ENCODE peak calls at places on chromosomes 13 and 19, in eight cellular contexts. U is K562, X is PC-3, C is HepG2, W is heart right ventricle, V is gastrocnemius medialis, G is lower lobe of right lung, J is right cardiac atrium. R is an unnamed sample. For H3K4me1, the result is how much of the 10 kb centered on the place peaks cover.

GRCh38 chr13:107811233-107811632 is 404.1 kb downstream of the LIG4 start:
- ATAC-seq in C (no peak), X (no peak), J (no peak), G (no peak), U (no peak), W (no peak), V (no peak), R (no peak)

GRCh38 chr13:67106502-67107057 is 123.6 kb downstream of the PCDH9 start:
- ATAC-seq in X (no peak), W (peak), V (no peak), U (no peak), J (no peak), G (peak), C (no peak), R (no peak)

GRCh38 chr13:73672492-73672891 is 461.7 kb downstream of the KLF12 start:
- ATAC-seq in U (no peak), G (no peak), W (no peak), J (no peak), V (no peak), X (peak), C (peak), R (no peak)

GRCh38 chr13:41019578-41020347 is 647 bp upstream of the ELF1 start:
- ATAC-seq in J (peak), C (peak), W (no peak), G (no peak), X (no peak), U (no peak), V (no peak), R (no peak)

GRCh38 chr13:75442736-75443234 is 39.2 kb downstream of the TBC1D4 start:
- ATAC-seq in W (no peak), J (peak), V (no peak), X (no peak), G (no peak), U (peak), C (peak), R (no peak)

GRCh38 chr13:34165158-34165557 is 347.2 kb downstream of the RFC3 start:
- ATAC-seq in J (no peak), X (no peak), C (no peak), U (no peak), G (no peak), W (no peak), V (no peak), R (no peak)

GRCh38 chr13:79621902-79622301 is 140.9 kb downstream of the NDFIP2 start:
- ATAC-seq in U (no peak), X (no peak), J (no peak), W (no peak), G (no peak), C (no peak), V (no peak), R (no peak)

GRCh38 chr13:99471231-99472202 is 29.8 kb upstream of the TM9SF2 start:
- ATAC-seq in V (no peak), J (no peak), X (peak), G (no peak), C (no peak), W (no peak), U (no peak), R (no peak)

GRCh38 chr13:25375727-25376358 is 4.1 kb downstream of the ATP8A2 start:
- ATAC-seq in G (peak), J (no peak), U (peak), C (peak), X (peak), V (no peak), W (no peak), R (no peak)

GRCh38 chr13:60370343-60370742 is 26.7 kb upstream of the TDRD3 start:
- ATAC-seq in G (no peak), C (no peak), V (no peak), X (no peak), U (no peak), W (no peak), J (no peak), R (no peak)

GRCh38 chr13:93244918-93245280 is 18.3 kb downstream of the GPC6 start:
- ATAC-seq in G (no peak), W (no peak), J (peak), V (peak), X (no peak), U (no peak), C (no peak), R (peak)

GRCh38 chr13:73722120-73722519 is 412.1 kb downstream of the KLF12 start:
- ATAC-seq in V (no peak), G (no peak), C (peak), U (no peak), J (no peak), W (no peak), X (peak), R (no peak)

GRCh38 chr19:7645159-7645558 is 8.2 kb downstream of the STXBP2 start:
- ATAC-seq in J (no peak), C (no peak), X (no peak), G (peak), V (no peak), W (no peak), U (no peak), R (no peak)

GRCh38 chr19:18239303-18239702 is 13.1 kb upstream of the PDE4C start:
- ATAC-seq in J (no peak), G (no peak), X (no peak), W (no peak), C (no peak), V (no peak), U (peak), R (no peak)

GRCh38 chr19:4724252-4724514 is 541 bp upstream of the DPP9 start:
- ATAC-seq in X (peak), U (peak), W (no peak), J (peak), V (peak), C (no peak), G (peak), R (peak)

GRCh38 chr13:35630551-35631275 is 154.2 kb upstream of the MAB21L1 start:
- ATAC-seq in C (peak), X (peak), G (peak), J (peak), U (peak), W (no peak), V (peak), R (peak)

GRCh38 chr13:98301721-98302120 is 124.7 kb upstream of the RNF113B start:
- ATAC-seq in C (no peak), G (no peak), J (no peak), V (no peak), U (no peak), X (peak), W (no peak), R (no peak)

GRCh38 chr19:35525873-35526272 is 2.2 kb downstream of the SBSN start:
- ATAC-seq in G (no peak), V (no peak), J (no peak), X (no peak), C (no peak), U (no peak), W (no peak), R (no peak)

DNA sequence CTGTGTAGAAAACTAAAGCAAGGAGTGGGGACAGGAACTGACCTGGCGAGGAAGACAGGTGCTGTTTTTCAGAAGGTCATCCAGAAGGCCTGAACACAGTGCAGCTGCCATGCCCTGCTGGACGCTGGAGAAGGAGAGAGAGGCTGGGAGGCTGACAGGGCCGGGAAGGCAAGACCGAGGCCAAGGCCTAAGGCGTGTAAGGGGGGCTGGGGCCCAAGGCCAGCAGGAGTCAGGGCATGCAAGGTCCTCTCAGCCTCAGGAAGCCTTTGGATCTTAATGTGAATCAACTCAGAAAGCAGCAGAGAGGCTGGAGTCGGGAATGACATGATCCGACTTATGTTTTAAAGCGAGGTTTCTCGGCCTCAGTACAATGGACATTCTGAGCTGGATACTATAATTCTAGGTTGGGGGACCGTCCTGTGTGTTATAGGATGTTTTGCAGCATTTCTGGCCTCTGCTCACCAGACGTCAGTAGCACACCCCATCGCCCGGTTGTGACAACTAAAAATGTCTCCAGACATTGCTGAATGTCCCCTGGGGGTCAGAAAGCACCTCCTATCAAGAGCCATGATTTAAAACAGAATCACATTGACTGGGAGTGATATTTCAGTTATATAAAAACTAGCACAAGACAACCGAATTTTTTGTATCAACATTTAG is 530.4 kb downstream of the MYO16 start:
- ATAC-seq in J (no peak), U (no peak), C (no peak), W (no peak), G (no peak), X (no peak), V (no peak), R (no peak)
- H3K4me1 ChIP-seq in J (under half), U (under half), C (under half), W (under half), G (under half), X (half or more), V (under half), R (under half)

DNA sequence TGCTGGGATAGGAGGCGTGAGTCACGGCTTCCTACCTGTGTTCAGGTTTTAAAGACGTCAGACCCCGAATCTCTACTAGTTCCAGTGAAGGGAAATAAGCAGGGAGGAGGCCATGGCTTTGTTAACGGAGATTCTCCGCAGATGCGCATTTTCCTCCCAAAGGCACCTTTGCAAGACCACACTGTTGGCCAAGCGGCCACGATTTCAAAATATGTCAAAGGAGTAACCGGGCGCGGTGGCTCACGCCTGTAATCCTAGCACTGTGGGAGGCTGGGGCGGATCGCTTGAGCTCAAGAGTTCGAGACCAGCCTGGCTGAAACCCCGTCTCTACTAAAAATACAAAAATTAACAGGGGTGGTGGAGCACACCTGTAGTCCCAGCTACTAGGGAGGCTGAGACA is 21.9 kb downstream of the ZNF763 start:
- ATAC-seq in W (no peak), V (no peak), G (no peak), C (no peak), J (no peak), U (no peak), X (no peak), R (no peak)
- H3K4me3 ChIP-seq in W (peak), V (no peak), G (no peak), C (no peak), J (no peak), U (no peak), X (no peak), R (no peak)

GRCh38 chr19:6239871-6240676 is 39.7 kb downstream of the MLLT1 start:
- ATAC-seq in J (no peak), X (no peak), C (no peak), U (peak), V (no peak), W (no peak), G (no peak), R (no peak)

GRCh38 chr19:6238256-6238642 is 41.5 kb downstream of the MLLT1 start:
- ATAC-seq in U (peak), V (no peak), X (no peak), G (no peak), C (no peak), J (peak), W (no peak), R (no peak)

GRCh38 chr19:6241056-6241455 is 38.7 kb downstream of the MLLT1 start:
- ATAC-seq in G (no peak), X (no peak), J (no peak), W (no peak), V (no peak), C (peak), U (no peak), R (no peak)

GRCh38 chr19:6238643-6239281 is 41.0 kb downstream of the MLLT1 start:
- ATAC-seq in G (peak), J (peak), U (peak), V (peak), W (peak), X (peak), C (no peak), R (peak)

GRCh38 chr19:6239401-6239844 is 40.4 kb downstream of the MLLT1 start:
- ATAC-seq in U (no peak), G (no peak), J (peak), X (peak), V (peak), C (no peak), W (peak), R (no peak)
- H3K4me1 ChIP-seq in U (under half), G (half or more), J (under half), X (under half), V (half or more), C (under half), W (half or more), R (half or more)

GRCh38 chr19:41977916-41978315 is 16.1 kb downstream of the ATP1A3 start:
- ATAC-seq in C (no peak), X (no peak), U (no peak), G (no peak), V (no peak), W (no peak), J (no peak), R (no peak)
- H3K4me3 ChIP-seq in C (no peak), X (no peak), U (no peak), G (no peak), V (no peak), W (no peak), J (no peak), R (no peak)

GRCh38 chr13:27965740-27966640 is 3.1 kb downstream of the CDX2 start:
- ATAC-seq in C (no peak), X (no peak), J (no peak), G (no peak), W (no peak), U (no peak), V (no peak), R (no peak)
- H3K4me1 ChIP-seq in C (under half), X (under half), J (under half), G (under half), W (under half), U (under half), V (under half), R (under half)

DNA sequence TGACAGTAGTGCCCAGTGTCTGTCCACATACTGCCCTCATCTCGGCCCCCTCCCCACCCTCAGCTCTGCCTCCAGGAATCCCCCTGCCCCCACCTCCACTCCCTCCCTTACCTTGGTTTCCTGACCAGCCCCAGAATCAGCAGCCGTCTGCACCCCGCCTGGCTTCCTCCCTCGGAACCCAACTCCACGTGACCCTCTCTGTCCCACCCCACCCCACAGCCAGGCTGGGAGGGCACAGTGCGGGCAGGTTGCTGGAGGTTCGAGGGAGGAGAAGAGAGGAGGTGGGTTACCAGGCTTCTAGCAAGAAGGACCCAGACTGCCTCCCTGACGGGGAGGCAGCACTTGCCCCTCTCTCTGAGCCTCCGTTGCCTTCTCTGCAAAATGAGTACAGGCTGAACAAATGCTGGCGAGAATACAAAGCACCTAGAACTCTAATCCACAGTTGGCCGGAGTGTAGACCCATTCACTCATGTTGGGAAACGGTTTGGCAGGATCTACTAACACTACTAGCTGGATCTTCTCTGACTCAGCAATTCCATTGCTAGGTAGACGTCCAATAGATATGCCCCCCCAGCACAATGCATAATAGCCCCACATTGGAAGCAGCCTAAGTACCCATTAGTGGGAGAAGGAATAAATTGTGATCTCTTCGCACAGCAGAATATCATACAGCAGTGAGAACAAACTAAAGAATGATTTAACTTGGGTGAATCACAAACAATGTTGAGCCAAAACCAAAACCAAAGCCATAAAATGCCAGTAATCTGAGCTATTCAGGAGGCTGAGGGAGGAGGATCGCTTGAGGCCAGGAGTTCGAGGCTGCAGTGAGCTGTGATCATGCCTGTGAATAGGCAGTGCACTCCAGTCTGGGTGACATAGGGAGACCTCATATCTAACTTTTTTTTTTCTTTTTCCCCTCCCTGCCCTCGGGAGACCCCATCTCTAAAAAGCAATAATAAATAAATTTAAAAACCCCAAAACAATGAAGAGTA is at the start of gene RASAL3:
- ATAC-seq in V (no peak), C (no peak), U (no peak), W (peak), X (no peak), G (peak), J (peak), R (no peak)
- H3K4me3 ChIP-seq in V (peak), C (no peak), U (no peak), W (peak), X (no peak), G (peak), J (no peak), R (peak)

DNA sequence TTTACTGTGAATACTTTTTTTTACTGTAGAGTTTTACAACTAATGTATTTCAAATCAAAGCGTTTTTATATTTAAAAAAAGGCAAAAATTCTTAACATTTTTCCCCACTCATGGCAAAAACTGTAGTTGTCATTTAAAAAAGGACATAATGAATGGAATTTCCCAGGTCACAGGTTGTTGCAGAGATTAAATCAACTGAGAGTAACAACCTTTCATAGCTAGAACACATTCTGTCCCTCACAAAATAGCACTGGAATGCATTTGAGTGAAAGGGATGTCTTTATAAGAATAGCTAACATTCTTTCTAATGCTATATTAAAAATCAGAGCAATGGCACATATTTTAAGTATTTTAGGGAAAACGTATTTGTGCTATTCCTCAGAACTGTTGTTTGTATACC is 1393.3 kb upstream of the ATXN8OS start:
- ATAC-seq in W (no peak), U (no peak), J (no peak), G (no peak), V (no peak), X (no peak), C (no peak), R (no peak)
- H3K4me1 ChIP-seq in W (under half), U (under half), J (under half), G (under half), V (under half), X (under half), C (under half), R (under half)

R was measured in gastroesophageal sphincter.